ENCODE peak calls at places on chromosomes 11 and 22, in nine cellular contexts. One of them, this sample, is unnamed.

GRCh38 chr11:74171630-74172465 is 759 bp downstream of the PPME1 start:
- DNase-seq in heart left ventricle: no peak
- DNase-seq in adrenal gland: no peak
- DNase-seq in epithelial cell of esophagus: peak; percentile 8
- DNase-seq in left lung: no peak
- DNase-seq in lower leg skin: no peak
- DNase-seq in astrocyte of the cerebellum: no peak
- DNase-seq in BJ: no peak
- DNase-seq in left ventricle myocardium inferior: no peak
- DNase-seq in this sample: no peak

GRCh38 chr22:36756746-36757607 is 18.9 kb downstream of the IFT27 start:
- DNase-seq in heart left ventricle: no peak
- DNase-seq in adrenal gland: peak; percentile 54
- DNase-seq in epithelial cell of esophagus: no peak
- DNase-seq in left lung: peak; percentile 25
- DNase-seq in lower leg skin: peak; percentile 68
- DNase-seq in astrocyte of the cerebellum: no peak
- DNase-seq in BJ: no peak
- DNase-seq in left ventricle myocardium inferior: no peak
- DNase-seq in this sample: no peak

GRCh38 chr22:22884010-22884887 is 3.4 kb upstream of the IGLL5 start:
- DNase-seq in heart left ventricle: no peak
- DNase-seq in adrenal gland: peak; percentile 82
- DNase-seq in epithelial cell of esophagus: peak; percentile 45
- DNase-seq in left lung: peak; percentile 59
- DNase-seq in lower leg skin: peak; percentile 80
- DNase-seq in astrocyte of the cerebellum: no peak
- DNase-seq in BJ: no peak
- DNase-seq in left ventricle myocardium inferior: peak; percentile 37
- DNase-seq in this sample: peak; percentile 13

GRCh38 chr11:2929511-2929879 is 275 bp upstream of the PHLDA2 start:
- DNase-seq in heart left ventricle: peak; percentile 76
- DNase-seq in adrenal gland: no peak
- DNase-seq in epithelial cell of esophagus: peak; percentile 87
- DNase-seq in left lung: peak; percentile 82
- DNase-seq in lower leg skin: peak; percentile 92
- DNase-seq in astrocyte of the cerebellum: no peak
- DNase-seq in BJ: no peak
- DNase-seq in left ventricle myocardium inferior: no peak
- DNase-seq in this sample: no peak

GRCh38 chr11:2399488-2400068 is 972 bp upstream of the TSSC4 start:
- DNase-seq in heart left ventricle: no peak
- DNase-seq in adrenal gland: peak; percentile 73
- DNase-seq in epithelial cell of esophagus: peak; percentile 27
- DNase-seq in left lung: no peak
- DNase-seq in lower leg skin: peak; percentile 94
- DNase-seq in astrocyte of the cerebellum: no peak
- DNase-seq in BJ: no peak
- DNase-seq in left ventricle myocardium inferior: no peak
- DNase-seq in this sample: no peak

GRCh38 chr22:30127749-30128166 is 47.5 kb downstream of the HORMAD2 start:
- DNase-seq in heart left ventricle: no peak
- DNase-seq in adrenal gland: no peak
- DNase-seq in epithelial cell of esophagus: no peak
- DNase-seq in left lung: no peak
- DNase-seq in lower leg skin: no peak
- DNase-seq in astrocyte of the cerebellum: peak; percentile 6
- DNase-seq in BJ: no peak
- DNase-seq in left ventricle myocardium inferior: no peak
- DNase-seq in this sample: no peak

GRCh38 chr11:8033312-8033715 is 46.2 kb downstream of the EIF3F start:
- DNase-seq in heart left ventricle: peak; percentile 84
- DNase-seq in adrenal gland: peak; percentile 95
- DNase-seq in epithelial cell of esophagus: peak; percentile 64
- DNase-seq in left lung: peak; percentile 82
- DNase-seq in lower leg skin: peak; percentile 94
- DNase-seq in astrocyte of the cerebellum: peak; percentile 87
- DNase-seq in BJ: no peak
- DNase-seq in left ventricle myocardium inferior: peak; percentile 78
- DNase-seq in this sample: no peak

GRCh38 chr11:128468106-128468505 is 119.3 kb downstream of the ETS1 start:
- DNase-seq in heart left ventricle: no peak
- DNase-seq in adrenal gland: no peak
- DNase-seq in epithelial cell of esophagus: peak; percentile 27
- DNase-seq in left lung: no peak
- DNase-seq in lower leg skin: no peak
- DNase-seq in astrocyte of the cerebellum: no peak
- DNase-seq in BJ: peak; percentile 34
- DNase-seq in left ventricle myocardium inferior: no peak
- DNase-seq in this sample: no peak

GRCh38 chr11:65903068-65903481 is 2.9 kb upstream of the FOSL1 start:
- DNase-seq in heart left ventricle: peak; percentile 15
- DNase-seq in adrenal gland: no peak
- DNase-seq in epithelial cell of esophagus: peak; percentile 53
- DNase-seq in left lung: no peak
- DNase-seq in lower leg skin: no peak
- DNase-seq in astrocyte of the cerebellum: no peak
- DNase-seq in BJ: peak; percentile 68
- DNase-seq in left ventricle myocardium inferior: no peak
- DNase-seq in this sample: no peak

GRCh38 chr11:102849319-102849718 is 5.9 kb upstream of the MMP3 start:
- DNase-seq in heart left ventricle: no peak
- DNase-seq in adrenal gland: no peak
- DNase-seq in epithelial cell of esophagus: peak; percentile 84
- DNase-seq in left lung: no peak
- DNase-seq in lower leg skin: no peak
- DNase-seq in astrocyte of the cerebellum: no peak
- DNase-seq in BJ: peak; percentile 75
- DNase-seq in left ventricle myocardium inferior: no peak
- DNase-seq in this sample: no peak

GRCh38 chr11:86692317-86692716 is 19.9 kb upstream of the ME3 start:
- DNase-seq in heart left ventricle: no peak
- DNase-seq in adrenal gland: no peak
- DNase-seq in epithelial cell of esophagus: peak; percentile 51
- DNase-seq in left lung: no peak
- DNase-seq in lower leg skin: no peak
- DNase-seq in astrocyte of the cerebellum: no peak
- DNase-seq in BJ: no peak
- DNase-seq in left ventricle myocardium inferior: no peak
- DNase-seq in this sample: no peak

GRCh38 chr11:3043315-3043871 is 13.8 kb downstream of the CARS1 start:
- DNase-seq in heart left ventricle: peak; percentile 85
- DNase-seq in adrenal gland: peak; percentile 93
- DNase-seq in epithelial cell of esophagus: no peak
- DNase-seq in left lung: no peak
- DNase-seq in lower leg skin: peak; percentile 91
- DNase-seq in astrocyte of the cerebellum: no peak
- DNase-seq in BJ: no peak
- DNase-seq in left ventricle myocardium inferior: peak; percentile 80
- DNase-seq in this sample: no peak

GRCh38 chr22:31139866-31140716 is at the start of gene PLA2G3:
- DNase-seq in heart left ventricle: peak; percentile 55
- DNase-seq in adrenal gland: no peak
- DNase-seq in epithelial cell of esophagus: peak; percentile 61
- DNase-seq in left lung: peak; percentile 80
- DNase-seq in lower leg skin: no peak
- DNase-seq in astrocyte of the cerebellum: peak; percentile 16
- DNase-seq in BJ: no peak
- DNase-seq in left ventricle myocardium inferior: no peak
- DNase-seq in this sample: no peak

GRCh38 chr11:65803797-65804492 is 17.1 kb downstream of the OVOL1 start:
- DNase-seq in heart left ventricle: no peak
- DNase-seq in adrenal gland: no peak
- DNase-seq in epithelial cell of esophagus: no peak
- DNase-seq in left lung: no peak
- DNase-seq in lower leg skin: no peak
- DNase-seq in astrocyte of the cerebellum: no peak
- DNase-seq in BJ: no peak
- DNase-seq in left ventricle myocardium inferior: no peak
- DNase-seq in this sample: no peak

GRCh38 chr22:25942126-25942988 is 200.4 kb downstream of the MYO18B start:
- DNase-seq in heart left ventricle: no peak
- DNase-seq in adrenal gland: no peak
- DNase-seq in epithelial cell of esophagus: no peak
- DNase-seq in left lung: no peak
- DNase-seq in lower leg skin: no peak
- DNase-seq in astrocyte of the cerebellum: no peak
- DNase-seq in BJ: no peak
- DNase-seq in left ventricle myocardium inferior: no peak
- DNase-seq in this sample: no peak

GRCh38 chr11:67666676-67667489 is 7.5 kb downstream of the ALDH3B2 start:
- DNase-seq in heart left ventricle: no peak
- DNase-seq in adrenal gland: peak; percentile 46
- DNase-seq in epithelial cell of esophagus: no peak
- DNase-seq in left lung: no peak
- DNase-seq in lower leg skin: peak; percentile 76
- DNase-seq in astrocyte of the cerebellum: no peak
- DNase-seq in BJ: no peak
- DNase-seq in left ventricle myocardium inferior: no peak
- DNase-seq in this sample: no peak

GRCh38 chr11:67666303-67666645 is 8.1 kb downstream of the ALDH3B2 start:
- DNase-seq in heart left ventricle: no peak
- DNase-seq in adrenal gland: no peak
- DNase-seq in epithelial cell of esophagus: no peak
- DNase-seq in left lung: no peak
- DNase-seq in lower leg skin: peak; percentile 74
- DNase-seq in astrocyte of the cerebellum: no peak
- DNase-seq in BJ: no peak
- DNase-seq in left ventricle myocardium inferior: no peak
- DNase-seq in this sample: no peak

GRCh38 chr11:67664213-67664585 is 10.2 kb downstream of the ALDH3B2 start:
- DNase-seq in heart left ventricle: no peak
- DNase-seq in adrenal gland: no peak
- DNase-seq in epithelial cell of esophagus: no peak
- DNase-seq in left lung: no peak
- DNase-seq in lower leg skin: no peak
- DNase-seq in astrocyte of the cerebellum: no peak
- DNase-seq in BJ: no peak
- DNase-seq in left ventricle myocardium inferior: no peak
- DNase-seq in this sample: no peak

GRCh38 chr11:67664696-67665536 is 9.5 kb downstream of the ALDH3B2 start:
- DNase-seq in heart left ventricle: no peak
- DNase-seq in adrenal gland: no peak
- DNase-seq in epithelial cell of esophagus: no peak
- DNase-seq in left lung: no peak
- DNase-seq in lower leg skin: peak; percentile 67
- DNase-seq in astrocyte of the cerebellum: no peak
- DNase-seq in BJ: no peak
- DNase-seq in left ventricle myocardium inferior: no peak
- DNase-seq in this sample: no peak

GRCh38 chr11:67665537-67666302 is 8.7 kb downstream of the ALDH3B2 start:
- DNase-seq in heart left ventricle: no peak
- DNase-seq in adrenal gland: peak; percentile 21
- DNase-seq in epithelial cell of esophagus: peak; percentile 14
- DNase-seq in left lung: no peak
- DNase-seq in lower leg skin: peak; percentile 82
- DNase-seq in astrocyte of the cerebellum: no peak
- DNase-seq in BJ: no peak
- DNase-seq in left ventricle myocardium inferior: no peak
- DNase-seq in this sample: no peak
- TF ChIP-seq CTCF in heart left ventricle: peak; percentile 14
- TF ChIP-seq CTCF in adrenal gland: no peak
- TF ChIP-seq CTCF in epithelial cell of esophagus: peak; percentile 31
- TF ChIP-seq CTCF in left lung: no peak
- TF ChIP-seq CTCF in lower leg skin: no peak
- TF ChIP-seq CTCF in astrocyte of the cerebellum: no peak
- TF ChIP-seq CTCF in BJ: no peak
- TF ChIP-seq CTCF in left ventricle myocardium inferior: peak; percentile 53
- TF ChIP-seq CTCF in this sample: peak; percentile 51

DNA sequence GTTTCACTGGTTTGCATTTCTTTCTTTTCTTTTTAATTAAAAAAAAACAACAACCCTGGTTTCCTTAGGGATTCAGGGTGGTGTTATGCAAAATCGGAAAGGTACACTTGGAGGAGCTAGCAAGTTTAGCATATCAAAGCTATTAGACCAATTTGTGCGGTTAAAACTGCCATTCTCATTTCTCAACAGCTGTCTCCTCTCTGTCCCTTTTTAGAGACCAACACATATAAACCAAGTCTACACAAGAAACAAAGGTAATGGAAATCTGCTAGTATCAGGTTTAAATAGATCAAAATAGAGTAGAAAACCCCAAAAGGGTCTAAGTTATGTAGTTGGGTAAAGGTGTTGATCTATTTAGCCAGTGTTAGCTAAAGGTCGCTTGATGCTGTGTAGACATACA is 1.7 kb upstream of the SESN3 start:
- DNase-seq in heart left ventricle: no peak
- DNase-seq in adrenal gland: no peak
- DNase-seq in epithelial cell of esophagus: no peak
- DNase-seq in left lung: no peak
- DNase-seq in lower leg skin: no peak
- DNase-seq in astrocyte of the cerebellum: no peak
- DNase-seq in BJ: no peak
- DNase-seq in left ventricle myocardium inferior: no peak
- DNase-seq in this sample: no peak
- H3K4me3 ChIP-seq in heart left ventricle: peak overlapping the region; percentile 82
- H3K4me3 ChIP-seq in adrenal gland: peak overlapping the region; percentile 54
- H3K4me3 ChIP-seq in epithelial cell of esophagus: peak overlapping the region; percentile 49
- H3K4me3 ChIP-seq in left lung: peak overlapping the region; percentile 23
- H3K4me3 ChIP-seq in lower leg skin: no peak overlapping the region
- H3K4me3 ChIP-seq in astrocyte of the cerebellum: peak overlapping the region; percentile 35
- H3K4me3 ChIP-seq in BJ: no peak overlapping the region
- H3K4me3 ChIP-seq in left ventricle myocardium inferior: peak overlapping the region; percentile 80
- H3K4me3 ChIP-seq in this sample: peak overlapping the region; percentile 55

DNA sequence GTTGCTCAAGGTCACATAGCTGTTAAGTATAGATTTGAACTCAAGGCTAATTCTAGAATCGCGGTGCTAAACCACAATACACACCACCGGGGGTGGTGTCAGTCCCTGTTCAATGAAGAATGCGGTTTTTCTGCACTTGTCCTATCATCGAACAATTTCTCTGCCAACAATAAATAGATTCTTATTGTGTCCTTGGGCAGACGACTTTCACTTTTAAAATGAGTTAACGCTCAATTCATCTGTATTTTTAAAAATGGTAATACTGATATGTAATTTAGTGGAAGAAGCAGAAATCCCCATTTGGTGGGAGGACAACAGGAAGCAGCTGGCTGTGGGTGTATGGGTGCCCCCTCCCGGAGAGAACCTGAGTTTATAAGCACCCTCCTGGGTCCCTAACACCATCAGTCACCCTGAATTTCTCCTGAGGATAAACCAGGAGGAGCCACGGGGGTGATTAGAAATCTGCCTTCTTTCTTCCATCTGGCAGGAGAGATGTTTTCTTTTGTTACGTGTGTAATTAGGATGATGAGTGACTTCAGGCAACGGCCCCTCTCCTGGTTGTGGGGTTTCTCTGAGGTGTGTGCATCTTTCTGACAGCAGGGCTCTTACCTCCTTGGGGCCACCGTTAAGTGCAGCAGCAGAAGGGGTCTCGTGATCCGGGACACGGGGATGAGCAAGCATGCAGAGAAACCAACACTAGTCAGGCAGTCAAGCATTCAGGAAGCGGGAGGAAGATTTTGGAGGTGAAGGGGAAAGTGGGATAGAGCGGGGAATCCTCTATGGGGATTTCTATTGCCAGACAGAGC is 87.7 kb downstream of the GRAMD1B start:
- DNase-seq in heart left ventricle: no peak
- DNase-seq in adrenal gland: peak; percentile 52
- DNase-seq in epithelial cell of esophagus: no peak
- DNase-seq in left lung: no peak
- DNase-seq in lower leg skin: no peak
- DNase-seq in astrocyte of the cerebellum: no peak
- DNase-seq in BJ: no peak
- DNase-seq in left ventricle myocardium inferior: no peak
- DNase-seq in this sample: no peak
- TF ChIP-seq CTCF in heart left ventricle: no peak
- TF ChIP-seq CTCF in adrenal gland: no peak
- TF ChIP-seq CTCF in epithelial cell of esophagus: no peak
- TF ChIP-seq CTCF in left lung: no peak
- TF ChIP-seq CTCF in lower leg skin: no peak
- TF ChIP-seq CTCF in astrocyte of the cerebellum: no peak
- TF ChIP-seq CTCF in BJ: no peak
- TF ChIP-seq CTCF in left ventricle myocardium inferior: no peak
- TF ChIP-seq CTCF in this sample: no peak

GRCh38 chr11:59144579-59145345 is 2.1 kb downstream of the FAM111A start:
- DNase-seq in heart left ventricle: peak; percentile 86
- DNase-seq in adrenal gland: peak; percentile 89
- DNase-seq in epithelial cell of esophagus: peak; percentile 92
- DNase-seq in left lung: peak; percentile 86
- DNase-seq in lower leg skin: peak; percentile 96
- DNase-seq in astrocyte of the cerebellum: peak; percentile 68
- DNase-seq in BJ: peak; percentile 42
- DNase-seq in left ventricle myocardium inferior: peak; percentile 70
- DNase-seq in this sample: no peak
- H3K4me3 ChIP-seq in heart left ventricle: peak overlapping the region; percentile 90
- H3K4me3 ChIP-seq in adrenal gland: peak overlapping the region; percentile 72
- H3K4me3 ChIP-seq in epithelial cell of esophagus: peak overlapping the region; percentile 75
- H3K4me3 ChIP-seq in left lung: peak overlapping the region; percentile 61
- H3K4me3 ChIP-seq in lower leg skin: peak overlapping the region; percentile 33
- H3K4me3 ChIP-seq in astrocyte of the cerebellum: peak overlapping the region; percentile 47
- H3K4me3 ChIP-seq in BJ: peak overlapping the region; percentile 46
- H3K4me3 ChIP-seq in left ventricle myocardium inferior: peak overlapping the region; percentile 78
- H3K4me3 ChIP-seq in this sample: peak overlapping the region; percentile 93

This sample was measured in epithelial cell of proximal tubule.